ENCODE peak calls at places on chromosomes 3 and 15, in five cellular contexts. B is left ventricle myocardium inferior; O is suprapubic skin; J is effector memory CD4-positive, alpha-beta T cell; C is IMR-90. U is an unnamed sample.

GRCh38 chr15:80972276-80972675 is 17.3 kb downstream of the MESD start:
- DNase-seq in B (no peak), O (peak; percentile 65), J (no peak), C (no peak), U (no peak)

GRCh38 chr3:46734773-46735172 is 17.1 kb upstream of the PRSS50 start:
- DNase-seq in B (no peak), O (no peak), J (no peak), C (no peak), U (no peak)

GRCh38 chr3:195159117-195159818 is 111.7 kb downstream of the XXYLT1 start:
- DNase-seq in B (peak; percentile 58), O (no peak), J (no peak), C (no peak), U (no peak)

GRCh38 chr3:112131111-112131510 is 1.9 kb downstream of the GCSAM start:
- DNase-seq in B (no peak), O (no peak), J (no peak), C (no peak), U (no peak)

GRCh38 chr3:183487896-183488295 is 59.5 kb upstream of the MCF2L2 start:
- DNase-seq in B (no peak), O (peak; percentile 47), J (no peak), C (no peak), U (no peak)

GRCh38 chr3:9884555-9885165 is 4.6 kb upstream of the CIDEC start:
- DNase-seq in B (no peak), O (no peak), J (no peak), C (peak; percentile 84), U (no peak)

GRCh38 chr15:73777741-73778140 is 24.6 kb upstream of the INSYN1 start:
- DNase-seq in B (no peak), O (no peak), J (no peak), C (no peak), U (no peak)

GRCh38 chr15:87573534-87573933 is 683.0 kb downstream of the NTRK3 start:
- DNase-seq in B (no peak), O (no peak), J (no peak), C (no peak), U (no peak)

GRCh38 chr15:62782100-62782791 is 260.3 kb upstream of the TPM1 start:
- DNase-seq in B (peak; percentile 72), O (no peak), J (no peak), C (peak; percentile 85), U (peak; percentile 30)

GRCh38 chr3:152104847-152105415 is 163.8 kb upstream of the MBNL1 start:
- DNase-seq in B (no peak), O (no peak), J (no peak), C (no peak), U (no peak)

GRCh38 chr3:120481056-120481455 is 30.3 kb upstream of the FSTL1 start:
- DNase-seq in B (no peak), O (no peak), J (no peak), C (no peak), U (no peak)

GRCh38 chr15:70933411-70933810 is 40.8 kb downstream of the LRRC49 start:
- DNase-seq in B (no peak), O (no peak), J (no peak), C (no peak), U (no peak)

GRCh38 chr3:43465109-43465508 is 156.7 kb downstream of the ANO10 start:
- DNase-seq in B (no peak), O (no peak), J (no peak), C (no peak), U (no peak)

GRCh38 chr3:70811880-70812279 is 499.4 kb upstream of the MDFIC2 start:
- DNase-seq in B (no peak), O (no peak), J (no peak), C (peak; percentile 81), U (peak; percentile 73)

GRCh38 chr15:50968353-50968752 is 59.9 kb downstream of the AP4E1 start:
- DNase-seq in B (no peak), O (no peak), J (no peak), C (peak; percentile 26), U (no peak)

GRCh38 chr3:188931531-188931930 is 240.2 kb upstream of the TPRG1 start:
- DNase-seq in B (no peak), O (no peak), J (no peak), C (no peak), U (no peak)

GRCh38 chr3:133169669-133170068 is 131.5 kb downstream of the TMEM108 start:
- DNase-seq in B (no peak), O (no peak), J (no peak), C (no peak), U (no peak)

GRCh38 chr3:152328841-152329240 is 60.1 kb downstream of the MBNL1 start:
- DNase-seq in B (no peak), O (no peak), J (no peak), C (peak; percentile 88), U (no peak)

GRCh38 chr3:58691997-58692396 is 25.4 kb upstream of the FAM3D start:
- DNase-seq in B (no peak), O (no peak), J (no peak), C (peak; percentile 7), U (no peak)
- H3K9me3 ChIP-seq in B (peaks cover 32% of the 10 kb centered on the region), O (peaks cover 5% of the 10 kb centered on the region), J (peaks cover 4% of the 10 kb centered on the region), C (peaks cover 6% of the 10 kb centered on the region), U (no peaks in the 10 kb centered on the region)

GRCh38 chr15:25173241-25174028 is 218.6 kb downstream of the SNRPN start:
- DNase-seq in B (no peak), O (peak; percentile 60), J (no peak), C (no peak), U (peak; percentile 4)

GRCh38 chr15:25172691-25173090 is 217.9 kb downstream of the SNRPN start:
- DNase-seq in B (no peak), O (no peak), J (no peak), C (no peak), U (no peak)

GRCh38 chr15:25171111-25171811 is 216.5 kb downstream of the SNRPN start:
- DNase-seq in B (peak; percentile 8), O (no peak), J (no peak), C (no peak), U (peak; percentile 51)

GRCh38 chr15:25170781-25171110 is 216.0 kb downstream of the SNRPN start:
- DNase-seq in B (no peak), O (no peak), J (no peak), C (no peak), U (peak; percentile 38)

DNA sequence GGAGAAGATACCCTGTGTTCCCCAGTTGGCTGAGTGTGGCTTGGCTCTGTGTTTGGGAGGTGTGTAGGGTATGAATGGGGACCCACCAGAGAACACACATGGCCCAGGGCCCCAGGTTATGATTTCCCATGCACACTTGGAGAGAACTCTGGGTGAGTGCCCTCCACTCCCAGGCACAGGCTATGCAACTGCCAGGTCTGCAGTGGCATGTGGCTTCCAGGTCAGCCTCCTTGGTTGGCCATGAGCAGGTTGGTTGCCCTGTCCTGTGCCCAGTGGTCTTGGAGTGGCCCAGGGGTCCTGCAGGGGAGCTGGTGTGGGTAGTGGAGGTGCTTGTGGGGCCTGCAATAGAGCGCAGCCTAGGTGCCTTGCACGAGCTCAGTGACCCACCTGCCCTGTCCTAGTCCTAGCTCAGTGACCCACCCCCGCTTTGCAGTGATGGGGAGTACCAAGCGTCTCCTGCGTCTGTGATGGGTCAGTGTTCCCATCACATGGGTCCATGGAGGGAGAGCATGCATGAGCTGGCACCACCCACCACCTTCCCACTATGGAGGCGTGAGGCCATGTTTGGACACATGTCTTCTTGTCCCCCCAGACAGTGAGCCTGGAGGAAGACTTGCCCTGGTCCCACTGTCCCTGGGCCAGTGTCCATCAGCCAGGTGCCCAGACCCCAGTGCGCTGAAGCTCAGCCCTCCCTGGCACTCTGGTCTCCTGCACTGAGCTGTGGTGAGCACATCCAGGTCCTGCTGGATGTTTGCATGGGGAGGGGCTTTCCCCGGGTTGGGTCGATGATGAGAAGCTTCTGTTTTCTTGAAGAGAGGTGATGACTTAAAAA is 217.3 kb downstream of the SNRPN start:
- DNase-seq in B (peak; percentile 6), O (no peak), J (no peak), C (no peak), U (peak; percentile 42)
- H3K9me3 ChIP-seq in B (peaks cover 75% of the 10 kb centered on the region), O (peaks cover 46% of the 10 kb centered on the region), J (peaks cover 26% of the 10 kb centered on the region), C (peaks cover 48% of the 10 kb centered on the region), U (peaks cover 37% of the 10 kb centered on the region)

GRCh38 chr15:52511084-52511483 is 17.6 kb downstream of the MYO5A start:
- DNase-seq in B (no peak), O (no peak), J (no peak), C (no peak), U (no peak)
- H3K9me3 ChIP-seq in B (no peaks in the 10 kb centered on the region), O (no peaks in the 10 kb centered on the region), J (no peaks in the 10 kb centered on the region), C (no peaks in the 10 kb centered on the region), U (no peaks in the 10 kb centered on the region)

DNA sequence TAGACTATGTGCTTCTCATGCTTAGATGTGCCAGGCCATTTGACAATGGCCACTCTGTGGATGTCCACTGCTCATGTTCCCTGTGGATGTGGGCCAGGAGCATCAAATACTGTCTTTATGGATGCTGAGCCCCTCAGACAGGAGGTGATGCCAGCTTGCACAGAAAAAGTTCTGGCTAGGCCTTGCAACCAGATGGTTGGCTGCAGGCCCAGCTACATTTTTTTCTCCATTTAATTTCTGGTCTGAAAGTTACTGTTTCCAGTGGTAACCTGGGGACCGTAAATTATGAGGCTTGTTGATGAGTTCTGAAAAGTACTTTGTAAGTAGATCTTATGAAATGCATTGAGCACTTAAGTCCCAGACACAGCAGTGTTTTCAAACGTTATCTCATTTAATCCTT is 228.5 kb downstream of the CHL1 start:
- DNase-seq in B (no peak), O (no peak), J (no peak), C (no peak), U (no peak)
- H3K9me3 ChIP-seq in B (no peaks in the 10 kb centered on the region), O (no peaks in the 10 kb centered on the region), J (no peaks in the 10 kb centered on the region), C (peaks cover 4% of the 10 kb centered on the region), U (no peaks in the 10 kb centered on the region)

GRCh38 chr3:130728037-130728436 is 18.6 kb downstream of the PIK3R4 start:
- DNase-seq in B (no peak), O (no peak), J (no peak), C (no peak), U (no peak)
- H3K9me3 ChIP-seq in B (no peaks in the 10 kb centered on the region), O (no peaks in the 10 kb centered on the region), J (no peaks in the 10 kb centered on the region), C (no peaks in the 10 kb centered on the region), U (no peaks in the 10 kb centered on the region)

DNA sequence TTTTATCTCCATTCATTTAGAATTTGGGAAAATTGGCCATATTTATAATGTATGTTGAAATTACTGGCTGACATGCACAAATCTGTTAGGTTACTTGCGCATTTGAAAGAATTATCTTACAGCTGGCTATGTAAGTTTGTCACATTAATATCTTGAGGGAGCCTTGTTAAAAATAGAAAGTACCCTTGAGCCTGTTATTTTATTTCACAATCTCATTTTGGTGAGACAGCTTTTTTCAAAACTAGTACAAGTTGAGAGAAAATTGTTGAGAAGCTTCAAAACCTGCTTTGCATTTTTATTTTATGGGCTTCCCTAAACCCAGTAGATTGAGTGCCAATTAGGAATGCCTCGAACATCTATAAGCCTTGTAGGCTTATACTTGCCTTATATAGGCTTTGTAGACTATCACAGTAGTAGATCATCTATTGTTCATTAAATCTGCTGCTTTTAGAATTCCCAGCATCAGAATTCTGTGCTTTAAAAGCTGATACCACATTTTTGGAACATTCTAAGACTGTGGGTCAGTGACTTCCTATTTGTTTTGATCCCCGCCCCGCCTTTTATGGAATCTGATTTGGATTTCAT is 6.3 kb downstream of the IDH3A start:
- DNase-seq in B (no peak), O (no peak), J (no peak), C (no peak), U (no peak)
- H3K9me3 ChIP-seq in B (no peaks in the 10 kb centered on the region), O (no peaks in the 10 kb centered on the region), J (no peaks in the 10 kb centered on the region), C (no peaks in the 10 kb centered on the region), U (no peaks in the 10 kb centered on the region)

U was measured in ascending aorta.